ENCODE peak calls at places on chromosomes 6 and 20, in six cellular contexts. C is RKO; L is stimulated activated CD8-positive, alpha-beta memory T cell treated with anti-CD3 and anti-CD28 coated beads, Interleukin-12 subunit alpha, Interleukin-12 subunit beta, amount 100 ng/mL, for 4 hours; G is uterus; F is posterior vena cava; H is NCI-H460. Z is an unnamed sample.

GRCh38 chr20:23920936-23921335 is 41.4 kb upstream of the CST5 start:
- DNase-seq in F (peak), C (no peak), G (no peak), H (no peak), L (no peak), Z (no peak)

GRCh38 chr6:169984181-169985120 is 233.0 kb downstream of the ERMARD start:
- DNase-seq in L (no peak), F (peak), H (no peak), G (no peak), C (no peak), Z (no peak)

GRCh38 chr20:38635721-38636285 is 34.2 kb downstream of the ARHGAP40 start:
- DNase-seq in C (peak), F (no peak), G (no peak), H (no peak), L (no peak), Z (no peak)

GRCh38 chr20:41480054-41480770 is 113.6 kb upstream of the EMILIN3 start:
- DNase-seq in H (no peak), L (no peak), G (no peak), F (no peak), C (no peak), Z (no peak)

GRCh38 chr6:168418631-168419250 is 22.2 kb upstream of the SMOC2 start:
- DNase-seq in H (no peak), L (no peak), G (peak), F (no peak), C (no peak), Z (no peak)

GRCh38 chr20:36957875-36958667 is 6.6 kb upstream of the SAMHD1 start:
- DNase-seq in H (no peak), L (no peak), F (no peak), G (no peak), C (no peak), Z (no peak)

GRCh38 chr6:81755536-81755935 is 3.1 kb upstream of the TENT5A start:
- DNase-seq in G (no peak), F (no peak), C (no peak), H (no peak), L (no peak), Z (no peak)

GRCh38 chr20:34824026-34824860 is 1.2 kb downstream of the NCOA6 start:
- DNase-seq in H (peak), C (peak), F (no peak), L (peak), G (peak), Z (peak)

GRCh38 chr20:1566701-1567100 is 9.2 kb upstream of the SIRPD start:
- DNase-seq in F (no peak), H (no peak), L (no peak), G (no peak), C (peak), Z (no peak)

GRCh38 chr6:41502607-41503434 is 43.4 kb upstream of the FOXP4 start:
- DNase-seq in L (no peak), C (no peak), G (peak), H (no peak), F (peak), Z (no peak)

GRCh38 chr6:6810727-6811126 is 222.2 kb downstream of the LY86 start:
- DNase-seq in F (no peak), G (no peak), L (no peak), H (no peak), C (no peak), Z (no peak)

GRCh38 chr6:111874030-111874425 is 776 bp upstream of the FYN start:
- DNase-seq in H (no peak), G (no peak), F (no peak), L (no peak), C (peak), Z (no peak)

GRCh38 chr6:5726976-5727718 is 279.6 kb downstream of the NRN1 start:
- DNase-seq in C (no peak), H (no peak), G (no peak), L (no peak), F (no peak), Z (no peak)

GRCh38 chr6:125747589-125748533 is 1.6 kb upstream of the HEY2 start:
- DNase-seq in G (no peak), H (no peak), C (no peak), L (no peak), F (peak), Z (no peak)

GRCh38 chr20:47544240-47544639 is 42.6 kb downstream of the NCOA3 start:
- DNase-seq in G (no peak), H (no peak), F (no peak), C (peak), L (no peak), Z (no peak)

GRCh38 chr6:18444176-18444575 is 57.0 kb downstream of the RNF144B start:
- DNase-seq in G (no peak), F (no peak), H (no peak), L (no peak), C (no peak), Z (no peak)

GRCh38 chr20:10313701-10314100 is 95.1 kb downstream of the SNAP25 start:
- DNase-seq in C (no peak), L (no peak), G (no peak), H (no peak), F (no peak), Z (no peak)

GRCh38 chr6:21393426-21394165 is 200.0 kb upstream of the SOX4 start:
- DNase-seq in F (no peak), L (no peak), G (no peak), C (no peak), H (no peak), Z (no peak)

GRCh38 chr6:155740781-155741399 is 285.3 kb upstream of the NOX3 start:
- DNase-seq in F (no peak), H (no peak), L (no peak), G (no peak), C (no peak), Z (no peak)

GRCh38 chr6:45436544-45437440 is 59.1 kb upstream of the SUPT3H start:
- DNase-seq in L (no peak), H (no peak), C (peak), F (no peak), G (no peak), Z (no peak)

GRCh38 chr20:38790210-38791053 is 15.1 kb upstream of the PPP1R16B start:
- DNase-seq in C (peak), L (no peak), G (no peak), F (no peak), H (peak), Z (no peak)

Z was measured in GM12892.